ENCODE peak calls at places on chromosomes 12 and 14, in five cellular contexts. L is neuronal stem cell, G is mammary epithelial cell, Q is left ventricle myocardium inferior, W is IMR-90. T is an unnamed sample.
A peak's percentile ranks its signal among the peaks of the same experiment; 100 is the strongest.

GRCh38 chr14:100645200-100645985 is 58.2 kb upstream of the BEGAIN start:
- DNase-seq in Q (peak; percentile 71), G (peak; percentile 70), W (peak; percentile 76), L (peak; percentile 80), T (peak; percentile 83)

GRCh38 chr12:122813310-122813713 is 21.9 kb upstream of the HIP1R start:
- DNase-seq in L (no peak), W (no peak), Q (no peak), G (no peak), T (no peak)

GRCh38 chr14:87873741-87874140 is 119.2 kb downstream of the GALC start:
- DNase-seq in G (peak; percentile 26), L (no peak), W (no peak), Q (no peak), T (no peak)

GRCh38 chr12:9333129-9333528 is 124.9 kb upstream of the PZP start:
- DNase-seq in Q (no peak), L (no peak), W (no peak), G (no peak), T (no peak)

GRCh38 chr14:101627913-101628257 is 66.6 kb downstream of the DIO3 start:
- DNase-seq in L (no peak), G (peak; percentile 3), W (no peak), Q (no peak), T (no peak)

GRCh38 chr12:124129132-124129531 is 156.1 kb downstream of the ZNF664 start:
- DNase-seq in W (no peak), Q (no peak), L (no peak), G (no peak), T (no peak)

GRCh38 chr12:20050166-20050565 is 318.2 kb upstream of the PDE3A start:
- DNase-seq in Q (no peak), G (no peak), L (no peak), W (no peak), T (no peak)

GRCh38 chr12:124328116-124328515 is 33.2 kb downstream of the RFLNA start:
- DNase-seq in Q (peak; percentile 75), G (no peak), W (no peak), L (no peak), T (no peak)

GRCh38 chr14:99730876-99731351 is 46.8 kb downstream of the CYP46A1 start:
- DNase-seq in L (no peak), G (no peak), W (no peak), Q (peak; percentile 15), T (no peak)

GRCh38 chr14:71130491-71131179 is 223.4 kb downstream of the PCNX1 start:
- DNase-seq in G (peak; percentile 27), Q (no peak), W (peak; percentile 88), L (no peak), T (no peak)

GRCh38 chr14:74502236-74503019 is 8.9 kb downstream of the ISCA2 start:
- DNase-seq in W (peak; percentile 45), Q (no peak), L (no peak), G (peak; percentile 44), T (no peak)

GRCh38 chr12:104650541-104650940 is 193.8 kb downstream of the CHST11 start:
- DNase-seq in W (no peak), Q (no peak), L (no peak), G (no peak), T (no peak)

GRCh38 chr12:24821691-24822090 is 127.2 kb downstream of the BCAT1 start:
- DNase-seq in L (no peak), G (peak; percentile 92), Q (no peak), W (peak; percentile 77), T (no peak)

GRCh38 chr14:71319646-71320045 is 412.4 kb downstream of the PCNX1 start:
- DNase-seq in W (peak; percentile 36), Q (no peak), G (no peak), L (no peak), T (no peak)

GRCh38 chr14:54922598-54922997 is 20.0 kb upstream of the GCH1 start:
- DNase-seq in L (no peak), Q (no peak), W (peak; percentile 27), G (no peak), T (no peak)

GRCh38 chr12:70994217-70994788 is 73.8 kb upstream of the PTPRR start:
- DNase-seq in G (peak; percentile 37), Q (no peak), W (peak; percentile 42), L (no peak), T (no peak)

GRCh38 chr12:72295744-72296143 is 23.6 kb downstream of the TRHDE start:
- DNase-seq in Q (no peak), L (no peak), G (peak; percentile 58), W (peak; percentile 90), T (no peak)

GRCh38 chr12:12172106-12172511 is 94.7 kb downstream of the LRP6 start:
- DNase-seq in G (peak; percentile 83), W (peak; percentile 21), L (no peak), Q (no peak), T (peak; percentile 4)

GRCh38 chr12:129401572-129401971 is 502.3 kb downstream of the TMEM132D start:
- DNase-seq in L (no peak), G (no peak), Q (no peak), W (no peak), T (no peak)

GRCh38 chr14:21526672-21527319 is 650 bp upstream of the SALL2 start:
- DNase-seq in G (no peak), Q (no peak), W (no peak), L (peak; percentile 84), T (no peak)

GRCh38 chr12:113749433-113749815 is 216.7 kb downstream of the RBM19 start:
- DNase-seq in Q (no peak), L (no peak), W (no peak), G (no peak), T (no peak)

GRCh38 chr12:27015730-27016076 is 1.5 kb upstream of the TM7SF3 start:
- DNase-seq in Q (no peak), L (no peak), G (peak; percentile 35), W (peak; percentile 56), T (no peak)

GRCh38 chr14:69651653-69652052 is 40.3 kb downstream of the SUSD6 start:
- DNase-seq in G (peak; percentile 54), W (peak; percentile 28), L (no peak), Q (no peak), T (no peak)

DNA sequence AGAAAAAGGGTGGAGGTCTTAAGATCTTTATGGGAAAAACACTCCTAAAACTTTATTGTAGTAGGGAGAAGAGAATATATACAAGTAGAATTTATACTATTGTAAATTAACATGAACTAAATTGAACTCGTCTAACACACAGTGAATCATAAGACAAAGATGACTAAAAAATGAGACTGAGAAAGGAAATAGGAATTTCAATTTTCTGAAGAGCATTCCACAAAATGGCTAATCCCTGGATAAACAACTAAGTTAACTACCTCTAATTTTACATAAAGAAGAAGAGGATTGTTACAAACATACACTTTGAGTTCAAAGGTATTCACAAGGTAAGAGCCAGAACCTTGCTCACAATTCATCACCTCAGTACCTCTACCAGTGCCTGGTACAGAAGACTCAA is 2.0 kb downstream of the MAP4K5 start:
- DNase-seq in W (peak; percentile 69), Q (no peak), L (no peak), G (peak; percentile 47), T (no peak)
- H3K4me3 ChIP-seq in W (peak overlapping the region; percentile 95), Q (peak overlapping the region; percentile 90), L (peak overlapping the region; percentile 86), G (peak overlapping the region; percentile 93), T (no peak overlapping the region)

DNA sequence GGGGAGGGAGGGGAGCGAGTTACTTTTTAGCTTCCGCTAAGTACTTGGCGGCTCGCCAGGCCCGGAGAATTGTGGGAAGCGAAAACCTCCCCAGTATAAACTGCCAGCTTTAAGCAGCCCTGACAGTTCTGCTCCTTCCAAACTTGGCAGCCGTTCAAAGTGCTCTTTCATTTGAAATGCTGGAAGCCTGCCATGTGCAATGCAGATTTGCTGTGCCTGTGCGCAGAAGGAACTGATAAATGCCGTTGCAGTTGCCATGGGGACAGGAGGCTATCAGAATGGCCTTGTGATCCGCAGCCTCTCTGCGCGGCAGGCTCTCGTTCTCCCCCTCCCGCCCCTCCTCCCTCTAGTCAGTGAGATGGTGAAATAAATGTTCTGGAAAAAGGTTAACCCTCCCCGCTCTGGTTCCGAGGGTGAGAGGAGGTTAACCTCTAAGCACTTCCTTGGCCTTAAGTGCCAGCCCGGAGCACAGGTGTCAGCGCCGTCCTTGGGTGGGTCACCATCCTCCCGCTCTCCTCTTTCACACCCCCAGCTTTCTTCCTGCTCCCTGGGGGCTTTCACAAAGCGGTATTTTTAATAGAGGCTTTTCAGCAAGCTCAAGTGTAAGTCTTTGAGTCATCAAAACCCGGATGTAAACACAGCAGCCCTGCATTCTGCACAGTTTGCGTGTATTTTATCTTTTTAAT is 11.9 kb upstream of the IRF2BPL start:
- DNase-seq in L (no peak), Q (peak; percentile 100), G (peak; percentile 91), W (peak; percentile 99), T (peak; percentile 99)
- H3K4me1 ChIP-seq in L (peaks cover 40% of the 10 kb centered on the region), Q (peaks cover 90% of the 10 kb centered on the region), G (peaks cover 76% of the 10 kb centered on the region), W (peaks cover 45% of the 10 kb centered on the region), T (peaks cover 94% of the 10 kb centered on the region)

DNA sequence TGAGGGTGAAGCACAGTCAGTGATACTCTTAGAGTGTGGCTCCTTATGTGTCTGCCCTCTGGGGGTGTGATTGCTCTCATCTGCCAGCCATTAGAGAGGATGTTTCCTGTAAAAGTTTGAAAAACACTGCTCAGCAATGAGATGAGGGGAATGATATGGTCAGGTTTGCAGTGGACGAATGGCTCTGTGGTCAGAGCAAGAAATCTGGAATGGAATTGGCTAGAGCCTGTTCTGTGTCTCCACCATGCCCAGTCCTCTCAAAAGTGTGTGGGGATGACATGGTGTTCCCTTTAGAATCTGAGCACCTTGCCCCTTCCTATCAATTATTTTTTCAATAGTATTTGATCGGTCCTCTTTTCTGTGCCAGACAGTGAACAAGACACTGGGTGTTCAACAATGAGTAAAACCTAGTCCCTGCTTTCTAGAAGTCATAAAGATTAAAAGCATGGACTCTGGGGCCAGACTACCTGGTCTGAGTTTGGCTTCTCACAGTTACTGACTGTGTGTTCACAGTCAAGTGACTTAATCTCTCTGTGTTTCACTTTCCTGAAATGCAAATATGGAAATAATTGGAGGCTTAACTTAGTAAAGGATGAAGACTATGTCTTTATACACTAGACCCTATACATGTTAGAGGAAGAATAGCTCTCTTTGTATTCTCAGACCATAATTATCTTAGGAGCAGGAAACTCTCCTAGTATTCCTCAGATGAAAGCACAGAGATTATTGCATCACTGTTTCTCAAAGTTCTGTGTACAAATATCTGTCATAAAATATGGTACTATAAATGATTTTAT is 1.6 kb downstream of the ACSS3 start:
- DNase-seq in G (no peak), Q (no peak), L (no peak), W (no peak), T (no peak)
- H3K4me3 ChIP-seq in G (no peak overlapping the region), Q (peak overlapping the region; percentile 83), L (peak overlapping the region; percentile 56), W (no peak overlapping the region), T (no peak overlapping the region)

GRCh38 chr12:44833561-44833960 is 42.6 kb downstream of the NELL2 start:
- DNase-seq in Q (no peak), G (no peak), L (no peak), W (no peak), T (no peak)

GRCh38 chr12:44839785-44840184 is 36.3 kb downstream of the NELL2 start:
- DNase-seq in G (no peak), L (no peak), Q (no peak), W (no peak), T (no peak)

GRCh38 chr12:44837114-44837800 is 38.9 kb downstream of the NELL2 start:
- DNase-seq in G (no peak), L (no peak), W (no peak), Q (no peak), T (no peak)

DNA sequence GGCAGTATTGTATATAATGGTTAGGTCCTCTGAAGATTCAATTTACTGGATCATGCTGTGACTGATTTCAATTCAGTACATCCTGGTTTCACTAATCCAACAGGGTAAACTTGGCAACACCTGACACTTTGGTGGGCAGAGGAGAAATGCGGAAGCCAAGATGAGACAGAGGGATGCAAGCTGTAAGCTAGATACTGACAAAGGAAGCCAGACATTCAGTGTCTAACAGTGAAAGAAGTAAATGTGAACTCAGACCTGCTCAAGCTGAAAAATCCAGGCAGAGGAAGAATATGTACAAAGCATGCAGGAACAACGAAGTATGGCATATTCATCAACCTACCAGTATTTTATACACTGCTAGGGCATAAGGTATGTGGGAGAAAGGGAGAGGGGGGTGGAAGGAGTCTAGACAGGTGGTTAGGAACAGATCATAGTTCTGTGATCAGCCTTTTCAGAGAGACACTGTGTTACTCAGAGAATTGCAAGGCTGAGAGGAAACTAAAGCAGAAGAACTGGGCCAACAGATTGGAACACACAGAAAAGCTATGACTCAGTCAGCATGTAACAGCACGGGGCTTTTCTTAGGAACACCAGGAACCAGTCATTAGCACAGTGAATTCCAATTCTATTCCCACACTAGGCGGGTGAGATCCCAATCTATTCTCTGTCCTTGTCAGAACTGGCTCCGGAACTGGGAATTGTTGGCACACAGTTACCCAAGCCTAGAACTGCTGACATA is 40.3 kb downstream of the NELL2 start:
- DNase-seq in W (no peak), G (peak; percentile 56), L (no peak), Q (no peak), T (peak; percentile 71)
- H3K4me1 ChIP-seq in W (no peaks in the 10 kb centered on the region), G (no peaks in the 10 kb centered on the region), L (peaks cover 10% of the 10 kb centered on the region), Q (no peaks in the 10 kb centered on the region), T (peaks cover 52% of the 10 kb centered on the region)

T was measured in CD4-positive, alpha-beta memory T cell.